ENCODE peak calls at places on chromosomes 2 and 18, in seven cellular contexts. C is fibroblast of the aortic adventitia, F is psoas muscle, D is lower lobe of right lung, W is right lobe of liver, J is heart left ventricle, Z is endodermal cell. M is an unnamed sample.

GRCh38 chr2:14401838-14402237 is 230.7 kb upstream of the LRATD1 start:
- DNase-seq in C (no peak), F (no peak), D (no peak), W (no peak), J (no peak), Z (peak), M (no peak)

GRCh38 chr2:28391564-28392296 is 928 bp upstream of the FOSL2 start:
- DNase-seq in C (peak), F (peak), D (peak), W (peak), J (peak), Z (peak), M (peak)

GRCh38 chr2:160751021-160751420 is 257.4 kb upstream of the RBMS1 start:
- DNase-seq in C (peak), F (no peak), D (no peak), W (no peak), J (no peak), Z (no peak), M (peak)

GRCh38 chr2:173010233-173010632 is 65.4 kb upstream of the MAP3K20 start:
- DNase-seq in C (no peak), F (no peak), D (no peak), W (no peak), J (no peak), Z (no peak), M (no peak)

GRCh38 chr18:78980279-78980771 is 707 bp downstream of the SALL3 start:
- DNase-seq in C (no peak), F (no peak), D (no peak), W (no peak), J (no peak), Z (peak), M (no peak)

GRCh38 chr2:124753842-124754241 is 728.8 kb downstream of the CNTNAP5 start:
- DNase-seq in C (no peak), F (no peak), D (no peak), W (no peak), J (no peak), Z (peak), M (no peak)

GRCh38 chr2:4549811-4550210 is 846.4 kb downstream of the DCDC2C start:
- DNase-seq in C (no peak), F (no peak), D (no peak), W (no peak), J (no peak), Z (no peak), M (no peak)

GRCh38 chr2:239882335-239882734 is 142.8 kb downstream of the NDUFA10 start:
- DNase-seq in C (peak), F (no peak), D (peak), W (no peak), J (peak), Z (peak), M (peak)

GRCh38 chr2:157468931-157469708 is 25.2 kb upstream of the CYTIP start:
- DNase-seq in C (peak), F (no peak), D (no peak), W (no peak), J (no peak), Z (no peak), M (peak)

GRCh38 chr2:11058129-11058528 is 97.1 kb upstream of the SLC66A3 start:
- DNase-seq in C (no peak), F (no peak), D (no peak), W (no peak), J (no peak), Z (no peak), M (no peak)

GRCh38 chr2:150459281-150459680 is 28.2 kb downstream of the RND3 start:
- DNase-seq in C (peak), F (no peak), D (no peak), W (no peak), J (no peak), Z (no peak), M (no peak)

GRCh38 chr2:21183726-21184125 is 60.0 kb downstream of the TDRD15 start:
- DNase-seq in C (no peak), F (no peak), D (no peak), W (no peak), J (no peak), Z (no peak), M (no peak)

GRCh38 chr18:64474751-64475150 is 325.9 kb upstream of the LINC00305 start:
- DNase-seq in C (no peak), F (no peak), D (no peak), W (no peak), J (no peak), Z (no peak), M (no peak)

GRCh38 chr18:56756971-56757370 is 105.8 kb downstream of the WDR7 start:
- DNase-seq in C (no peak), F (no peak), D (no peak), W (no peak), J (peak), Z (no peak), M (no peak)

GRCh38 chr18:58438984-58439311 is 189.9 kb downstream of the ALPK2 start:
- DNase-seq in C (no peak), F (no peak), D (no peak), W (no peak), J (no peak), Z (no peak), M (no peak)

GRCh38 chr2:181886192-181886591 is 5.3 kb upstream of the ITPRID2 start:
- DNase-seq in C (peak), F (no peak), D (no peak), W (no peak), J (no peak), Z (no peak), M (peak)

GRCh38 chr2:177693658-177694334 is 301.2 kb downstream of the AGPS start:
- DNase-seq in C (peak), F (no peak), D (no peak), W (no peak), J (no peak), Z (no peak), M (peak)

GRCh38 chr2:54558976-54559410 is 102.9 kb downstream of the SPTBN1 start:
- DNase-seq in C (no peak), F (no peak), D (no peak), W (no peak), J (no peak), Z (no peak), M (peak)

GRCh38 chr2:25598911-25599310 is 74.5 kb downstream of the DTNB start:
- DNase-seq in C (no peak), F (no peak), D (no peak), W (no peak), J (no peak), Z (no peak), M (no peak)

GRCh38 chr2:127359520-127359919 is 28.3 kb downstream of the MAP3K2 start:
- DNase-seq in C (no peak), F (no peak), D (no peak), W (no peak), J (no peak), Z (peak), M (no peak)

GRCh38 chr2:142241016-142241415 is 110.2 kb upstream of the LRP1B start:
- DNase-seq in C (no peak), F (no peak), D (no peak), W (no peak), J (no peak), Z (no peak), M (no peak)

GRCh38 chr2:161745866-161746614 is 121.8 kb downstream of the SLC4A10 start:
- DNase-seq in C (no peak), F (no peak), D (no peak), W (no peak), J (no peak), Z (peak), M (no peak)

GRCh38 chr2:133171396-133172004 is 396.8 kb downstream of the NCKAP5 start:
- DNase-seq in C (peak), F (no peak), D (no peak), W (no peak), J (no peak), Z (peak), M (peak)

GRCh38 chr18:33871363-33872025 is 293.5 kb downstream of the ASXL3 start:
- DNase-seq in C (no peak), F (no peak), D (no peak), W (no peak), J (no peak), Z (no peak), M (no peak)

GRCh38 chr18:76353500-76353899 is 141.5 kb downstream of the ZNF516 start:
- DNase-seq in C (no peak), F (no peak), D (no peak), W (no peak), J (no peak), Z (no peak), M (no peak)

DNA sequence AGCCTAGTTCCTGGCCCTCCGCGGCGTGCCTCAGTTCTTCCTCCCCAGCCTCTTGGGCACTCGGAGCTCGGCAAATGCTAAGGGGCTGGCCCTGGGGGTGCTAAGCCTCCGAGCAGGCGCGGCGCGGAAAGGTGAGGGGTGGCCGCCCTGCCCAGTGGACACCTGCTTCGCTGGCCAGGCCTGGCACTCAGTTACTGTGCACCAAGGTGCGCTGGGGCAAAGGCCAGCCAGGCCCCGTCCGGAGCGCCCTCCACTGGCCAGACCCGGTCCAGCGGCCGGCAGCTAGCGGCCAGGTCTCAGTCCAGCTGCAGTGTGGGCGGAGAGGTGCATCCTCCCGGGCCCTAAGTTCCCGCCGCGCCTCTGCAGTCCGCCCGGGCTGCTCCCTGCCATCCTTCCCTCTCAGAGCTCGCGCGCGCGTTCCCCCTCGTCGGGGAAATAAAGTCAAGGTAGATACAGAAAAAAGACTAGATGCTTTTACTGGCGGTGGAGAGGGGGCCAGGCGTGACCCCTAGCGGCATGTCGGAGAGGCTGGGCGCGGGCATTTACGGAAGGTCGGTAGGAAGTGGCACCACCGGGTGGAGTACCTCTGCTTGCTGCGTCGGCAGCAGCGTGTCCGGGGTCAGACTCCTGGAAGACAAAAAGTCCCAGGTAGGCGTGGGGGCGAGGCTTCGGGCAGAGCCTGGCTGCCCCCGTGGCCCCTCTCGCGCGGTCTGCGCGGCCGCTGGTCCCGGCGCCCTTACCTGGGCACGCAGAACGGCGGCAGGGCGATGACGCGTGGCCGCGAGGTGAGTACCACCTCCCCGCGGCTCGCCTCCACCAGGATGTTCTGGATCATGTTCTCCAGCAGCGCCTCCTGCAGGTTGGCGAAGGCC is 9.4 kb upstream of the CRYBA2 start:
- DNase-seq in C (no peak), F (peak), D (peak), W (peak), J (no peak), Z (peak), M (peak)
- H3K4me3 ChIP-seq in C (no peak), F (peak), D (peak), W (peak), J (peak), Z (peak), M (no peak)

DNA sequence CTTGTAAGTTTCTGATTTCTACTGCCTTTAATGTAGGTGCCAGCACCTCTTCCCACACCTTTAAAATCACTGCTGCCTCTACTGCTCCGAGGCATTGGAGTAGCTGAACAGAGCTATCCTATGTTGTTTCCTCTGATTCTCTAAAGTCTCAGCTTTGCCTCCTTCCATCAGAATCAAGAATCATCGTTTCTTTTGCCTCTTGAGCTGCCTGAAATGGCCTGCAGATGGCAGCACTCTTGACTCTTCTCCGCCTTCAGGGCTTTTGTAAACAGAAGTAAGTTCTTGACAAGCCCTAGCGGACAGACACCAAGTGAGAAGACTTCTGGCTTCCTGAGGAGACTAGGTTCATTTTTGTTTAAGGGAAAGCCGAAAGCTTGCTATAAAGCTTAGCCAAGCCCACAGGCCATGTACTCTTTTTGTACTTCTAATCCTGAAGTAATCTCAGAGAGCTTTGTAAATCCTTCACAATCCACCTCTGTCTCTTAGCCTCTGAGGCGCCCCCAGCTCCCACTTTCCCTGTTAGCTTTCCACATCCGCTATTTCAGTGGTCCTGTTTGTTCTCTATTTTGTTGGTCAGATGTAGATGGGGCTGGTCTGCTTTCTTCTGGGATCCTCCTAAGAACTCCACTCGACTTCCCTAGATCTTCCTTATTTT is 48.4 kb downstream of the GTF3C3 start:
- DNase-seq in C (peak), F (peak), D (peak), W (no peak), J (peak), Z (peak), M (peak)
- TF ChIP-seq CTCF in C (peak), F (peak), D (peak), W (peak), J (peak), Z (peak), M (peak)

DNA sequence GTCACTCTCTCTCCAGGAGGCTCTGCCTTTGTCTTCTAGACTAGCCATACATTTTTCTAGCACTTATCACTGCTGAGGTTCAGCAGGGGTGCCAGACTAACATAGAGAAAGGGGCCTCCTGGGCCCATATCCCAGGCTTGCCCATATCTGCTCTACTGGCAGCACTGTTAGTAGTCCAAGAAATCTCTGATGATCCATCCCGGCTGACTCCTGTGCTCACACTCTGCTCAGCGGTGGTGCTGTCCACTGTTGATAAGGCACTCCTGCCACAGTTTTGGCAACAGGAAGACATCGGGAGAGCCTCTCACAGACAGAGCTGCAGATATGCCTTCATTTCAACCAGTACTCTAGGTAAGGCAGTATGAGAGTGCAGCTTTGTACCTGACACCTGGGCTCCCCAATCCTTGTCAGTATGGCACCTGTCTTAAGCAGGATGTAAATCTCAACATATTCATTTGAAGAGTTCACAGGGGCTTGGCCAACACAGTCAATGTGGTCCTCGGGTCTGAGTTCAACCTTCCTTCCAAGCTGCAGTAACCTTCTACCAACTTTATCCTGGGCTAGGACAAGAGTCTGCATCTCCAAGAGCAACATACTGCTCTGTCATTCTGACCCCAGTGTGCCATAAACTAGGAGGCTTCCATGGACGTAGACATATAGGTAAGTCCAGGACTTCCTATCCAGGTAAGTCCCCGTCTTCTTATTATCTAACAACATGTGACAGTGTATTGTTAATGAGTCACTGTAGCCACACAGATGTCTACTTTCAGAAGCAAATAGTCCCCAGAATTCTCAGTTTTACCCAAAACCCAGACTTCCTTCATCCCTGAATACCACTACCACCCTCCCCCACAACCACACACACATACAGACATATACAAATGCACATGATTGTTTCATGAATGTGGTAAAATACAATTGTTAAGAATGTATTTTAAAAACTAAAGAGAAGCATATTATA is 16.2 kb downstream of the KLF7 start:
- DNase-seq in C (peak), F (no peak), D (no peak), W (no peak), J (peak), Z (peak), M (no peak)
- H3K4me3 ChIP-seq in C (no peak), F (no peak), D (no peak), W (no peak), J (no peak), Z (peak), M (no peak)

DNA sequence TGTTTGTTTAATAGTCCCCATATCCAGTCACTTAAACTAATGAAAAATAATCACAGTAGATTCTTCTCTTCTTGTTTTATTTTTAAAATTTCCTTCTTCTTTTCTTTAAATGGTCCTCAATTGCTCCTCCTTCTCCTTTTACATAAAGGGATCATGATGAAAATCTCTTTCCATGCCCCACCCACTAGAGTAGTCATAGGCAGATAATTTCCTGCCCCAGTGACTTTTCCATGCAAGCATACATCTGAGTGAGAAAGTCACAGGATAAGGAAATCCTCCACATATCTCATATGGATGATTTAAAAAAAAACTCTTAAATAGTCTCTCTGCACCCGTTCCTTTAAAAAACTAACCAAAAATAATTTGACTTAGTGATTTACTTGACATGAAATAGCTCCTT is 552.3 kb upstream of the SETBP1 start:
- DNase-seq in C (peak), F (no peak), D (no peak), W (no peak), J (no peak), Z (no peak), M (peak)
- TF ChIP-seq CTCF in C (no peak), F (no peak), D (no peak), W (no peak), J (no peak), Z (no peak), M (no peak)

DNA sequence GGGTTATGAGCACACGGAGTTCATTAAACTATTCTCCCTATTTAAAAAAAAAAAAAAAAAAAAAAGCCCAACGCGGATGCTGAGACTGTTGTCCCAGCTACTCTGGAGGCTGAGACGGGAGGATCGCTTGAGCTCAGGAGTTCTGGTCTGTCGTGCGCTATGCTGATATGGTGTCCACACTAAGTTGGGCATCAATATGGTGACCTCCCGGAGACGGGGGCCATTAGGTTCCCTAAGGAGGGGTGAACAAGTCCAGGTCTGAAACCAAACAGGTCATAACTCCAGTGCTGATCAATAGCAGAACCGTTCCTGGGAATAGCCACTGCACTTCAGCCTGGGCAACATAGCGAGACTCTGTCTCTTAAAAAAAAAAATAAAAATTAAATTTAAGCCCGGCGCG is 12.9 kb upstream of the ANKRD53 start:
- DNase-seq in C (no peak), F (no peak), D (no peak), W (no peak), J (no peak), Z (peak), M (no peak)
- H3K4me3 ChIP-seq in C (no peak), F (no peak), D (peak), W (no peak), J (peak), Z (no peak), M (no peak)

GRCh38 chr2:156064540-156064939 is 268.0 kb downstream of the NR4A2 start:
- DNase-seq in C (no peak), F (no peak), D (no peak), W (no peak), J (no peak), Z (no peak), M (no peak)

GRCh38 chr2:156065912-156066311 is 266.6 kb downstream of the NR4A2 start:
- DNase-seq in C (no peak), F (no peak), D (no peak), W (no peak), J (no peak), Z (no peak), M (no peak)
- TF ChIP-seq CTCF in C (no peak), F (no peak), D (no peak), W (no peak), J (no peak), Z (peak), M (no peak)

DNA sequence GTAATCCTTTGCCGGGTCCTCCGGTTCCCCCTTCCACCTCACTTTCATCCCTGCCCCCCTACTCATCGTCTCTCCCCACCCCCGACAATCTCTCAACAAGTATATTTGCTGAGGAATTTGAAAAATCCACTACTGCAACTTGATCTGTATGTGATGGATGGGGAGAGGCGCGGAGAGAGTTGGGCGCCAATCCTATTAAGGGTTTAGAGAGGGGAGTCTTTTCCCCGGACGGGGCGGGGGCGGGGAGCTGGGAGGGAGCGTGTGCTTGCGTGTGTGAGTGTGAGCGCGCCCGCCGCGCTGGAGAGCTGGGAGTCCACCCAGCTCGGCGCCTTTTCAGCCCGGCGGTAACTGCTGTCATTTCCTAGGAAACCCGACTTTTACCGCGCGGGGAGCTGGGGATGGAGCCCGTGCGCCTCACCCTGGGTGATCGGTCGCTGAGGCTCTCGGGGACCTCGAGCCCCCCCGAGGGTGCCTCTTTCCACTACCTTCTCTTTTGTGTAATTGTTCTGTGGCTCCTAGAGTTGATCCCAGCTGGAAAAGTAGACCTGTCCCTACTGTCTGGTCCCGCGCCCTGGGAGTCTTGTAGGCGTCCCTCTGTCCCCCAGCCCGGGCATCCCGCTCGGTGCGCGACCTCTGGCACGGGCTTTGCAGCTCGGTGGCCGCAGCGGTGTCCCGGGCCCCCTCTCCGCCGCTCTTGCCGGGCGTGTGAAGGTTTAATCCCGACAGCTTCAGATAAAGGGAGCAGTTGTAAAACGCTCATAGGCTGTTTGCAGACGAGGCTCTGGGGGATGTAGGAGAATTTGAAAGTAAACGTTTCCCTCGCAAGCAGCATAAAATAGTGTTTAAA is 1.5 kb downstream of the GLI2 start:
- DNase-seq in C (peak), F (peak), D (no peak), W (no peak), J (peak), Z (peak), M (peak)
- H3K4me3 ChIP-seq in C (peak), F (peak), D (peak), W (no peak), J (peak), Z (peak), M (peak)

GRCh38 chr18:22977847-22978701 is 44.9 kb downstream of the RBBP8 start:
- DNase-seq in C (peak), F (no peak), D (no peak), W (no peak), J (no peak), Z (no peak), M (peak)
- TF ChIP-seq CTCF in C (no peak), F (no peak), D (no peak), W (no peak), J (no peak), Z (no peak), M (no peak)

M was measured in cardiac fibroblast.